ENCODE peak calls at places on chromosomes 13 and 19, in seven cellular contexts. H is CD4-positive, alpha-beta memory T cell; U is neural progenitor cell; P is psoas muscle; J is ovary; C is cardiac muscle cell; A is left ventricle myocardium inferior. Y is an unnamed sample. For H3K36me3 and H3K4me1, the result is how much of the 10 kb centered on the place peaks cover.

GRCh38 chr19:16883518-16883917 is 5.3 kb upstream of the F2RL3 start:
- DNase-seq in H (no peak), U (no peak), P (no peak), J (no peak), C (no peak), A (no peak), Y (no peak)

GRCh38 chr13:98577823-98578285 is 947 bp upstream of the STK24 start:
- DNase-seq in H (no peak), U (no peak), P (peak), J (no peak), C (no peak), A (no peak), Y (no peak)

GRCh38 chr13:93758575-93758974 is 532.0 kb downstream of the GPC6 start:
- DNase-seq in H (no peak), U (no peak), P (no peak), J (no peak), C (peak), A (no peak), Y (no peak)

GRCh38 chr13:23871616-23872220 is 17.5 kb downstream of the MIPEP start:
- DNase-seq in H (peak), U (peak), P (no peak), J (no peak), C (peak), A (no peak), Y (no peak)

GRCh38 chr13:40064723-40065122 is 409.3 kb downstream of the COG6 start:
- DNase-seq in H (no peak), U (no peak), P (no peak), J (no peak), C (peak), A (no peak), Y (no peak)

GRCh38 chr13:48234652-48235099 is 1.7 kb downstream of the ITM2B start:
- DNase-seq in H (no peak), U (no peak), P (no peak), J (no peak), C (no peak), A (no peak), Y (no peak)

GRCh38 chr19:39297931-39298634 is 1.9 kb downstream of the IFNL1 start:
- DNase-seq in H (peak), U (no peak), P (peak), J (no peak), C (no peak), A (no peak), Y (peak)

GRCh38 chr13:114200673-114201005 is 21.6 kb downstream of the CFAP97D2 start:
- DNase-seq in H (no peak), U (no peak), P (no peak), J (no peak), C (peak), A (no peak), Y (no peak)

GRCh38 chr13:52414963-52415362 is 9.0 kb upstream of the THSD1 start:
- DNase-seq in H (no peak), U (no peak), P (no peak), J (no peak), C (peak), A (no peak), Y (no peak)

GRCh38 chr13:85603735-85604134 is 195.5 kb downstream of the SLITRK6 start:
- DNase-seq in H (no peak), U (no peak), P (no peak), J (no peak), C (no peak), A (no peak), Y (no peak)

DNA sequence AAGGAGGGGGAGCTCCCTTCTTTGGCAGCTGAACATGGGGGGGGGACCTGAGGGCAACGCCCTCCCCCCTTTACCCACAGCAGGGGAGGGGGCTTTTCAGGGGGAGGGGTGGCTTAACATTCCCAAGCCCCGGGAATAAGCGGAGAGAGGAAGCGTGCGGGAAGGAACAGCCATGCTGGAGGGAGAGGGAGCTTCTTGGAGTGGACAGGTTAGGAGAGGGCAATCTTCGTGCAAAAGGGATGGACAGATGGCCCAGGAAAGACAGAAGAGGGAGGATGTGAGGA is 10.8 kb downstream of the C19orf81 start:
- DNase-seq in H (no peak), U (peak), P (no peak), J (no peak), C (no peak), A (no peak), Y (no peak)
- H3K36me3 ChIP-seq in H (under half), U (under half), P (under half), J (under half), C (under half), A (under half), Y (under half)

GRCh38 chr19:4113398-4114088 is 10.4 kb downstream of the MAP2K2 start:
- DNase-seq in H (no peak), U (no peak), P (no peak), J (no peak), C (no peak), A (peak), Y (no peak)

GRCh38 chr19:4114181-4114580 is 9.7 kb downstream of the MAP2K2 start:
- DNase-seq in H (no peak), U (no peak), P (no peak), J (no peak), C (no peak), A (no peak), Y (no peak)

GRCh38 chr19:4112367-4112766 is 11.6 kb downstream of the MAP2K2 start:
- DNase-seq in H (no peak), U (no peak), P (no peak), J (no peak), C (no peak), A (no peak), Y (no peak)

GRCh38 chr19:4115050-4115817 is 8.7 kb downstream of the MAP2K2 start:
- DNase-seq in H (peak), U (no peak), P (no peak), J (no peak), C (no peak), A (peak), Y (no peak)

GRCh38 chr19:4115818-4116385 is 8.0 kb downstream of the MAP2K2 start:
- DNase-seq in H (no peak), U (no peak), P (no peak), J (no peak), C (no peak), A (no peak), Y (no peak)
- H3K4me3 ChIP-seq in H (no peak), U (no peak), P (no peak), J (no peak), C (no peak), A (no peak), Y (no peak)

GRCh38 chr13:97256343-97256783 is 34.2 kb downstream of the MBNL2 start:
- DNase-seq in H (no peak), U (no peak), P (no peak), J (no peak), C (peak), A (no peak), Y (no peak)

GRCh38 chr13:97255515-97255999 is 33.4 kb downstream of the MBNL2 start:
- DNase-seq in H (no peak), U (no peak), P (no peak), J (no peak), C (no peak), A (no peak), Y (no peak)

GRCh38 chr13:97258801-97259200 is 36.7 kb downstream of the MBNL2 start:
- DNase-seq in H (no peak), U (no peak), P (no peak), J (no peak), C (peak), A (no peak), Y (no peak)

GRCh38 chr13:97257800-97258799 is 36.0 kb downstream of the MBNL2 start:
- DNase-seq in H (no peak), U (peak), P (peak), J (no peak), C (peak), A (peak), Y (peak)

GRCh38 chr13:97257228-97257755 is 35.2 kb downstream of the MBNL2 start:
- DNase-seq in H (no peak), U (no peak), P (no peak), J (no peak), C (no peak), A (no peak), Y (no peak)
- H3K4me1 ChIP-seq in H (half or more), U (under half), P (half or more), J (under half), C (under half), A (half or more), Y (under half)

DNA sequence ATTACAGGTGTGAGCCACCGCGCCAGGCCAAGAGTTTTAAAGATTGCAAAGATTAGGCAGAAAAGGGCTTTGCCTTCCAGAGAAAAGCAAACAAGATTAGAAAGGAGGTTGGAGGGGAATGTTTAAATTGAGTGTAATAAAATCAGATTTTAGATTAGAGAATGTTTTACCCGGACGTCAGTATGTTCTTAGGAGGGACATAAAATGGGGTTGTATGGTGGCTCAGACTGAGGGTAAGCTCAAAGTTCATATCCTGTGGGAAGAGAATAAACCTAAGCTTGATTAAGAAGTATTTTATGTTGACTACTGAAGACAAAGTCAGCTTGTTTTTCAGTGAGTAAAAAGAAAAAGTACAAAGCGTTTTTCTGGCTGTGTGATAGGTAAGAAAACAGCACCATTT is 34.1 kb upstream of the ZNF681 start:
- DNase-seq in H (no peak), U (no peak), P (no peak), J (no peak), C (no peak), A (no peak), Y (no peak)
- H3K36me3 ChIP-seq in H (under half), U (under half), P (under half), J (under half), C (under half), A (under half), Y (under half)

GRCh38 chr19:8577741-8578140 is 499 bp upstream of the MYO1F start:
- DNase-seq in H (no peak), U (no peak), P (no peak), J (no peak), C (no peak), A (no peak), Y (no peak)

GRCh38 chr19:8576273-8576993 is 809 bp downstream of the MYO1F start:
- DNase-seq in H (peak), U (no peak), P (no peak), J (no peak), C (no peak), A (no peak), Y (no peak)

GRCh38 chr19:8575467-8575997 is 1.7 kb downstream of the MYO1F start:
- DNase-seq in H (peak), U (no peak), P (no peak), J (no peak), C (peak), A (no peak), Y (no peak)

GRCh38 chr19:8578642-8579265 is 1.5 kb upstream of the MYO1F start:
- DNase-seq in H (peak), U (peak), P (peak), J (peak), C (peak), A (peak), Y (peak)

GRCh38 chr19:8577247-8577646 is at the start of gene MYO1F:
- DNase-seq in H (no peak), U (no peak), P (peak), J (no peak), C (no peak), A (peak), Y (no peak)
- H3K4me3 ChIP-seq in H (peak), U (no peak), P (peak), J (no peak), C (no peak), A (peak), Y (no peak)